ENCODE peak calls at places on chromosomes 16 and 17, in five cellular contexts. V is Peyer's patch; X is ascending aorta; Y is effector memory CD4-positive, alpha-beta T cell; J is thoracic aorta. Q is an unnamed sample.

GRCh38 chr16:3804426-3805016 is 76.0 kb downstream of the CREBBP start:
- DNase-seq in V (no peak), J (no peak), Y (no peak), X (no peak), Q (no peak)

GRCh38 chr17:29613371-29613837 is 9.3 kb downstream of the CORO6 start:
- DNase-seq in Y (peak; percentile 89), J (peak; percentile 72), X (peak; percentile 66), V (peak; percentile 97), Q (peak; percentile 86)

GRCh38 chr16:81697321-81697885 is 81.7 kb upstream of the PLCG2 start:
- DNase-seq in X (no peak), J (no peak), Y (no peak), V (peak; percentile 80), Q (no peak)

GRCh38 chr17:373616-374225 is 21.1 kb upstream of the RPH3AL start:
- DNase-seq in J (no peak), V (peak; percentile 50), Y (no peak), X (no peak), Q (no peak)

GRCh38 chr16:50297301-50298074 is 31.1 kb downstream of the ADCY7 start:
- DNase-seq in X (no peak), V (peak; percentile 34), Y (no peak), J (no peak), Q (no peak)

GRCh38 chr17:3683054-3683511 is 12.9 kb downstream of the P2RX5 start:
- DNase-seq in J (no peak), V (peak; percentile 71), Y (peak; percentile 21), X (no peak), Q (peak; percentile 57)

GRCh38 chr17:32794533-32795246 is 82.2 kb downstream of the MYO1D start:
- DNase-seq in X (no peak), Y (no peak), J (no peak), V (peak; percentile 72), Q (no peak)

GRCh38 chr16:52227851-52228250 is 319.1 kb downstream of the TOX3 start:
- DNase-seq in X (no peak), J (no peak), V (no peak), Y (no peak), Q (no peak)

GRCh38 chr16:30658731-30659506 is 688 bp downstream of the FBRS start:
- DNase-seq in Y (no peak), J (peak; percentile 85), V (peak; percentile 98), X (peak; percentile 68), Q (no peak)

GRCh38 chr16:12126091-12126806 is 149.7 kb downstream of the SNX29 start:
- DNase-seq in V (no peak), Y (no peak), X (no peak), J (no peak), Q (no peak)

DNA sequence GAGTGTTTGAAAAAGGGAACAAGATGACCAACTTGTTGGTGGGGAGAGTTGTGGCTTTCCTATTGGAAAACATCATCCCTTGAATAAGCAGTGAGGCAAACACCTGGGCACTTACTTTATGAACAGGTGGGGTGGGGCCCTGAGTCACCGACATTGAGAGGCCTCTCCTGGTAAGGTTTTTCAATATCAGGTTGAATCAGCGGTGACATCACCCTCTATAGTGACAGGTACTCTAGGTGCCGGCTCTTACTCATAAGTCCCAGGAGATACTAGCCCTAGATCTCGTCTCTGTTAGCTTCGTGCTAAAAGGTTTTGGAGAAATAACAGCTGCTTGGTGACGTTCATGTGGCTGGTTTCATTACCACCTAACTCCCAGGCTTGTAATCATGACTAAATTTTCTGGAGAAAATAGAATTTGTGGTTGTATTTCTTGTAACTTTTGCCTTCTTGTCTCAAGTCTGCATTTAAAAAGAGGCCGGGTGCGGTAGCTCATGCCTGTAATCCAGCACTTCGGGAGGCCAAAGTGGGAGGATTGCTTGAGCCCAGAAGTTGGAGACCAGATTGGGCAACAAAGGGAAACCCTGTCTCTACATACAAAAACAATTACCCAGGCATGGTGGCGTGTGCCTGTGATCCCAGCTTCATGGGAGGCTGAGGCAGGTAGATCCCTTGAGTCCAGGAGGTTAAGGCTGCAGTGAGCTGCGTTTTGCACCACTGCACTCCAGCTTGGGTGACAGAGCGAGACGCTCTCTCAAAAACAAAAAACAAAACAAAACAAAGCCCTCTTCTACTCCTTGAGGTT is 19.4 kb downstream of the CDH1 start:
- DNase-seq in Y (no peak), V (peak; percentile 93), J (no peak), X (no peak), Q (peak; percentile 88)
- H3K4me3 ChIP-seq in Y (no peak overlapping the region), V (peak overlapping the region; percentile 23), J (no peak overlapping the region), X (no peak overlapping the region), Q (peak overlapping the region; percentile 53)

GRCh38 chr17:8859029-8859803 is 8.3 kb downstream of the PIK3R6 start:
- DNase-seq in J (no peak), Y (no peak), V (peak; percentile 49), X (no peak), Q (no peak)
- H3K4me1 ChIP-seq in J (no peaks in the 10 kb centered on the region), Y (peaks cover 3% of the 10 kb centered on the region), V (peaks cover 9% of the 10 kb centered on the region), X (no peaks in the 10 kb centered on the region), Q (no peaks in the 10 kb centered on the region)

GRCh38 chr16:24118126-24118821 is 137.9 kb upstream of the CACNG3 start:
- DNase-seq in V (no peak), X (no peak), J (no peak), Y (no peak), Q (no peak)
- H3K27me3 ChIP-seq in V (no peaks in the 10 kb centered on the region), X (no peaks in the 10 kb centered on the region), J (no peaks in the 10 kb centered on the region), Y (no peaks in the 10 kb centered on the region), Q (no peaks in the 10 kb centered on the region)

DNA sequence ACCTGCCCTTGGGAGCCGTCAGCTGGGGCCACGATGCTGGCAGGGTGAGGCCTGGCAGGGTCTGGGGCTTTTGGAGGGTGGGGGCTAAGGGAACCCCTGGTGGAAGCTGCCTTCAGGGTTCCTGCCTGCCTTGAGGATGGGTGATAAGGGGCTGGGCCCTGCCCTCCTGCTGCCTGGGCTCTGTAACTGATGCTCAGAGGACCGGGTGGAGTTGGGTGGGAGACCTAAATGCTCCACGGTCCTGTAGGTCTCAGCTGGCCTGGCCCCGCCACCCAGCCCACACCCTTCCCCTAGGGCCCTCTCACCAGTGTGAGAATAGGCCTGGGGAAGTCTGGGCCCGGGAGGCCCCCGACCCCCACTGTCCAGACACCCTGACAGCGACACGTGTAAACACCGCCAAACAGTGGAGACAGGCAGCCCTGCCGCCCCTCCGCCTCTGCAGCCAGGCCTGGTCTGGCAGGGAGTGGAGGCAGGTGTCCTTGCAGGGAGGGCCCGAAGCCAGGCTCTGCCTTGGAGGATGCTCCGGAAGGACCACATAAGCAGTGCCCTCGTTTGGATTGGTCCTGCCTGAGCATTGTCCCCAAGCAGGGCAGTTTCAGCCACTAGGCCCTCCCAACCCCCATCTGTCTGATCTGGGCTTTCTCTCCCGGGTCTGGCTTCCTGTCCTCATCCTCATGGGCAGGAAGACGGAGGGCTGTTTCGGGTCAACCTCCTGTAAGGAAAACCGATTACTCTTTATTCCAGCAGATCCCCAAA is 6.5 kb upstream of the BAHCC1 start:
- DNase-seq in V (no peak), Y (no peak), J (no peak), X (no peak), Q (no peak)
- H3K4me3 ChIP-seq in V (no peak overlapping the region), Y (no peak overlapping the region), J (no peak overlapping the region), X (no peak overlapping the region), Q (no peak overlapping the region)

GRCh38 chr16:88770459-88771293 is 14.3 kb downstream of the PIEZO1 start:
- DNase-seq in Y (no peak), J (no peak), V (peak; percentile 82), X (no peak), Q (no peak)
- H3K4me1 ChIP-seq in Y (peaks cover 61% of the 10 kb centered on the region), J (peaks cover 60% of the 10 kb centered on the region), V (peaks cover 16% of the 10 kb centered on the region), X (peaks cover 26% of the 10 kb centered on the region), Q (peaks cover 61% of the 10 kb centered on the region)

GRCh38 chr17:58329808-58330543 is 1.4 kb upstream of the TSPOAP1 start:
- DNase-seq in Y (peak; percentile 22), X (no peak), J (no peak), V (no peak), Q (peak; percentile 76)

GRCh38 chr17:58327363-58328194 is 1.0 kb downstream of the TSPOAP1 start:
- DNase-seq in X (no peak), V (no peak), J (no peak), Y (no peak), Q (no peak)

GRCh38 chr17:58329035-58329807 is 626 bp upstream of the TSPOAP1 start:
- DNase-seq in Y (peak; percentile 39), X (peak; percentile 40), J (no peak), V (peak; percentile 83), Q (peak; percentile 70)

GRCh38 chr17:58326609-58327341 is 1.8 kb downstream of the TSPOAP1 start:
- DNase-seq in X (no peak), Y (no peak), V (no peak), J (no peak), Q (peak; percentile 30)

DNA sequence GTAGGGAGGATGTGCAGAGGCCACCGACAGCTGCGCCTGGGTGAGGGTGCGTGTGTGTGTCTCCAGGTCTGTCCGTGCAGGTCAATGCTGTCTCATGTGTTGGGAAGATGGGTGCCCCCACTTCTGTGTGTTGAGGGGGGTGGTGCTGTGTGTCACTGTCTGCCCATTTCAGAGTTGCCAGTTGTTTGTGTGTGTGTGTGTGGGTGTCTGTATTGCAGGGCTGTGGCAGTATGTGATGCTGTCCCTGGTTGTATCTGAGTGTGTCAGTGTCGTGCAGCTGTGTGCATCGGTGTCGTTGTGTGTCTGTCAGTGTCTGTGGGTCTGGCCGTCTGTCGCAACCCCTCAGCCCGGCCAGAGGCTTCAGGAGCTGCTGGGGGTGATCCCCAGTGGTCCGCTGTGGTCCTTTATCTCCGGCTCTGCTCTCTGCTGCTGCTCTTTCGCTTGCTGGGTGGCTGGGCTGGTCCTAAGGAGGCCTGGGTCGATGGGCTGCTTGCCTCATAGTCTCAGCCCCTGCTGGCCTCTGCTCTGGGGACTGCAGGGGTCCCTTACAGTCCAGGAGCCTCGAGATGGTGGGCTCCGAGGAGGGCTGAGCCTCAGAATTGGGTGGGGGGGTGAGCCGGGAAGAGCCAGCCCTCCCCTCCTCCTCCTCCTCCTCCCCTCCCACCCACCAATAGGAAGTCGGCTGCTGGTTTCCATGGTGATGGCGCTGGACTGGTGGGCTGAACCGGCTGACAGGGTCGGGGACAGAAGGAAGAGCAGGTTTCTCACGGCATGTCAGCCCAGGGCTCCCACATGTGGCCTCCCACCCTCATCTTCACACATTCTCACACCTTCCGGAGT is at the start of gene TSPOAP1:
- DNase-seq in Y (peak; percentile 60), X (no peak), J (no peak), V (peak; percentile 87), Q (peak; percentile 54)
- H3K27me3 ChIP-seq in Y (no peaks in the 10 kb centered on the region), X (no peaks in the 10 kb centered on the region), J (no peaks in the 10 kb centered on the region), V (no peaks in the 10 kb centered on the region), Q (no peaks in the 10 kb centered on the region)

GRCh38 chr17:12794919-12795517 is 5.7 kb downstream of the ARHGAP44 start:
- DNase-seq in J (no peak), Y (no peak), V (no peak), X (no peak), Q (no peak)

GRCh38 chr17:12789976-12790805 is 893 bp downstream of the ARHGAP44 start:
- DNase-seq in V (no peak), J (no peak), Y (no peak), X (no peak), Q (no peak)

GRCh38 chr17:12789075-12789975 is at the start of gene ARHGAP44:
- DNase-seq in X (no peak), J (no peak), Y (no peak), V (peak; percentile 74), Q (no peak)

GRCh38 chr17:12790806-12791148 is 1.5 kb downstream of the ARHGAP44 start:
- DNase-seq in V (no peak), X (no peak), J (no peak), Y (no peak), Q (no peak)
- H3K4me3 ChIP-seq in V (peak overlapping the region; percentile 92), X (peak overlapping the region; percentile 74), J (no peak overlapping the region), Y (no peak overlapping the region), Q (no peak overlapping the region)

GRCh38 chr16:83994087-83994486 is 26.0 kb downstream of the NECAB2 start:
- DNase-seq in V (no peak), X (no peak), Y (no peak), J (no peak), Q (no peak)
- H3K4me1 ChIP-seq in V (no peaks in the 10 kb centered on the region), X (no peaks in the 10 kb centered on the region), Y (no peaks in the 10 kb centered on the region), J (no peaks in the 10 kb centered on the region), Q (no peaks in the 10 kb centered on the region)